ENCODE peak calls at places on chromosomes 13 and 19, in six cellular contexts. One of them, this sample, is unnamed.

GRCh38 chr13:60756306-60756705 is 359.3 kb downstream of the TDRD3 start:
- DNase-seq in K562: no peak
- DNase-seq in A549: no peak
- DNase-seq in GM12878: no peak
- DNase-seq in HepG2: no peak
- DNase-seq in IMR-90: no peak
- DNase-seq in this sample: no peak

GRCh38 chr19:31152906-31153305 is 196.3 kb downstream of the TSHZ3 start:
- DNase-seq in GM12878: no peak
- DNase-seq in IMR-90: peak
- DNase-seq in K562: no peak
- DNase-seq in HepG2: no peak
- DNase-seq in A549: no peak
- DNase-seq in this sample: no peak

GRCh38 chr19:12885749-12886706 is 973 bp downstream of the KLF1 start:
- DNase-seq in A549: no peak
- DNase-seq in IMR-90: no peak
- DNase-seq in GM12878: no peak
- DNase-seq in HepG2: no peak
- DNase-seq in K562: peak
- DNase-seq in this sample: no peak

GRCh38 chr19:38323276-38323675 is 3.6 kb downstream of the KCNK6 start:
- DNase-seq in K562: no peak
- DNase-seq in A549: no peak
- DNase-seq in IMR-90: no peak
- DNase-seq in HepG2: no peak
- DNase-seq in GM12878: no peak
- DNase-seq in this sample: no peak

GRCh38 chr19:39341720-39342604 is at the start of gene SAMD4B:
- DNase-seq in K562: peak
- DNase-seq in GM12878: peak
- DNase-seq in IMR-90: peak
- DNase-seq in HepG2: peak
- DNase-seq in A549: peak
- DNase-seq in this sample: peak

GRCh38 chr19:43305642-43306041 is 36.3 kb upstream of the PSG9 start:
- DNase-seq in GM12878: no peak
- DNase-seq in A549: no peak
- DNase-seq in K562: peak
- DNase-seq in IMR-90: no peak
- DNase-seq in HepG2: peak
- DNase-seq in this sample: peak

GRCh38 chr19:38735257-38735686 is 9.0 kb downstream of the CAPN12 start:
- DNase-seq in GM12878: no peak
- DNase-seq in A549: peak
- DNase-seq in IMR-90: no peak
- DNase-seq in K562: peak
- DNase-seq in HepG2: no peak
- DNase-seq in this sample: peak

GRCh38 chr13:53201454-53202225 is 173.0 kb downstream of the OLFM4 start:
- DNase-seq in GM12878: no peak
- DNase-seq in HepG2: no peak
- DNase-seq in K562: no peak
- DNase-seq in A549: no peak
- DNase-seq in IMR-90: no peak
- DNase-seq in this sample: no peak

GRCh38 chr19:2421581-2422306 is 5.6 kb downstream of the TIMM13 start:
- DNase-seq in GM12878: no peak
- DNase-seq in A549: no peak
- DNase-seq in HepG2: no peak
- DNase-seq in IMR-90: no peak
- DNase-seq in K562: no peak
- DNase-seq in this sample: no peak

GRCh38 chr13:110331362-110331761 is 24.3 kb downstream of the COL4A2 start:
- DNase-seq in IMR-90: peak
- DNase-seq in K562: no peak
- DNase-seq in A549: no peak
- DNase-seq in HepG2: no peak
- DNase-seq in GM12878: no peak
- DNase-seq in this sample: no peak
- TF ChIP-seq BHLHE40 in IMR-90: no peak
- TF ChIP-seq BHLHE40 in K562: no peak
- TF ChIP-seq BHLHE40 in A549: no peak
- TF ChIP-seq BHLHE40 in HepG2: no peak
- TF ChIP-seq BHLHE40 in GM12878: no peak
- TF ChIP-seq BHLHE40 in this sample: no peak

DNA sequence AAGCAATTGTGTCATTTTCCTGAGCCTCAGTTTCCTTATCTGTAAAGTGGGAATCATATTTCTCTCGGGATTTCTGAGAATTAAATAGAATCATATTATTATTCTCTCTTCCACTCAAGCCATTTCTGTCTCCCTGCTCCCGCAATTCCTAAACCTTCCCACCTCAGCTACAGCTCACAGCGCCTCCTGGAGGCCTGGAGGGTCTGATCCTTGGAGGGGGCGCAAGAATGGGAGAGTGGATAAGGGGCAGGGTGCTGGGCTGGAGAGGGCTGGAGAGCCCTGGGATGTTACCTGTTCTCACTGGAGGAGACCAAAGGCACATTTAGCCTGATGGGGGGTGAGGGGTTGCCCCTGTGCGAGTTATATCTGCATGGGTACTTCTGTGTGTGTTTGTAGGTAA is 31.1 kb upstream of the CYP2S1 start:
- DNase-seq in GM12878: no peak
- DNase-seq in HepG2: no peak
- DNase-seq in IMR-90: no peak
- DNase-seq in K562: no peak
- DNase-seq in A549: no peak
- DNase-seq in this sample: peak
- TF ChIP-seq BHLHE40 in GM12878: no peak
- TF ChIP-seq BHLHE40 in HepG2: no peak
- TF ChIP-seq BHLHE40 in IMR-90: no peak
- TF ChIP-seq BHLHE40 in K562: no peak
- TF ChIP-seq BHLHE40 in A549: no peak
- TF ChIP-seq BHLHE40 in this sample: no peak

DNA sequence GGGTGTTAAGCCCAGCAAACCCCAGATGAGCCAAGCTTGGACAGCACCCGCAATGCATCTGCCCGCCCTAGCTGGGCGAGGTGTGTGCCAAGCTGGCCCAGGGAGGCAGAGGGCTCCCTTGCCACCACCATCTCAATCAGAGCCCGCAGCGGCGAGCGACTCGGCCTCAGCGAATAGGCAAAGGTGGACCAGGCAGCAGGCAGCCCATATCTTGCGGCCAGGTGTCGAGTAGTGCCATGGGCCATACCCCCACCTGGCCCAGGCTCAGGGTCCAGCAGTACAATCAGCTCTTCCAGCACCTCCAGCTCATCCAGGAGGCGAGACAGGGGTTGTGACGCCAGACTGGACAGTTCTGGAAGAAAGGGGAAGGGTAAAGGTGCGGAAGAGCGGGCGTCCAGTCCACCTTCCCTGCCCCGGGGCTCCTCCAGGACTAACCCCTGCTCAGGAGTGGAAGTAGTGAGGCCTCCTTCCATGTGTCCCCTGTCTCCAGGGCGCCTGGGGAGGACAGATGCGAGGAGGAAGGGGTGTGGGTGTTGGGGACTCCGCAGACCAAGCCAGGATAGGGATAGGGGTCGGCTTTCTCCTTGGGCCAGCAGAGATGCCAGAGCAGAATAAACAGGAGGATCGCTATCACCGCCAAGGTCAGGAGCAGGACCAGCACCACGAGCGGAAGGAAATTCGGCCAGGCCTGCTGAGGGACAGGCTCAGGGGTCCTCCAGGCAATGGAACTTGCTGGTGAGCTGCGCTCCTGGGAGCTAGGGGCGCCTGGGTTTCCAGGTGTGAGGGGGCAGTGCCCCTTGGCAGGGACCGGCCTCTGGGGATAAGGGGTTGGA is 2.8 kb downstream of the IGFLR1 start:
- DNase-seq in A549: no peak
- DNase-seq in HepG2: no peak
- DNase-seq in IMR-90: no peak
- DNase-seq in K562: no peak
- DNase-seq in GM12878: no peak
- DNase-seq in this sample: no peak
- TF ChIP-seq BHLHE40 in A549: no peak
- TF ChIP-seq BHLHE40 in HepG2: no peak
- TF ChIP-seq BHLHE40 in IMR-90: no peak
- TF ChIP-seq BHLHE40 in K562: no peak
- TF ChIP-seq BHLHE40 in GM12878: no peak
- TF ChIP-seq BHLHE40 in this sample: no peak

GRCh38 chr19:47112166-47112663 is 1.4 kb downstream of the ZC3H4 start:
- DNase-seq in K562: peak
- DNase-seq in A549: peak
- DNase-seq in GM12878: no peak
- DNase-seq in IMR-90: peak
- DNase-seq in HepG2: peak
- DNase-seq in this sample: peak

GRCh38 chr19:47109541-47110375 is 3.8 kb downstream of the ZC3H4 start:
- DNase-seq in GM12878: no peak
- DNase-seq in IMR-90: peak
- DNase-seq in K562: peak
- DNase-seq in A549: no peak
- DNase-seq in HepG2: no peak
- DNase-seq in this sample: no peak

GRCh38 chr19:47110521-47111080 is 3.0 kb downstream of the ZC3H4 start:
- DNase-seq in A549: no peak
- DNase-seq in GM12878: no peak
- DNase-seq in HepG2: no peak
- DNase-seq in K562: no peak
- DNase-seq in IMR-90: no peak
- DNase-seq in this sample: peak

GRCh38 chr19:47111682-47112165 is 1.9 kb downstream of the ZC3H4 start:
- DNase-seq in A549: no peak
- DNase-seq in HepG2: no peak
- DNase-seq in K562: no peak
- DNase-seq in GM12878: no peak
- DNase-seq in IMR-90: no peak
- DNase-seq in this sample: no peak

DNA sequence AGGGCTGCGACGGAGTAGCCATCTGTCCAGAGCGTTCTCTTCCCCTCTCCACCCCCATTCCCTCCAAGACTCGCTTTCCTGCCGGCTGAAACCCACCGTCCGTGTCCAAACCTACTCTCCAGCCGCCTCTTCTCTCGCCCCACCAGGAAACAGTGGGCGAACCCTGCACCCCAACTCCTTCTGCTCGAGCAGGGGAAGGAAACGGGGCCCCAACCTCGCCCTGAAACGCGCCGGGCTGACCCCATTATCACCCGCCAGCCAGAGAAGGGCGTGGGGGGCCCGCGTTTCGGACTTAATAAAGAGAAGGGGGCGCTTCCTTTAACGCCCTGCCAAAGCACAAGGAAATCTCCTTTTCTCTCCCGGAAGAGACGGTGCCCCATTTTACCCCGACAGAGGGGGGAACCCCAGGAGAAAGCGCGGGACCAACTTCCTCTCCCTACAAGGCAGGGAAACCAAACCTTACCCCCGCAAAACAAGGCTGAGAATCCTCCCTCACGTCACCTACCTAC is 2.4 kb downstream of the ZC3H4 start:
- DNase-seq in K562: no peak
- DNase-seq in IMR-90: no peak
- DNase-seq in HepG2: no peak
- DNase-seq in A549: no peak
- DNase-seq in GM12878: no peak
- DNase-seq in this sample: peak
- TF ChIP-seq BHLHE40 in K562: no peak
- TF ChIP-seq BHLHE40 in IMR-90: no peak
- TF ChIP-seq BHLHE40 in HepG2: no peak
- TF ChIP-seq BHLHE40 in A549: no peak
- TF ChIP-seq BHLHE40 in GM12878: no peak
- TF ChIP-seq BHLHE40 in this sample: no peak

GRCh38 chr19:45306522-45307027 is 16.1 kb downstream of the CKM start:
- DNase-seq in A549: no peak
- DNase-seq in IMR-90: no peak
- DNase-seq in GM12878: no peak
- DNase-seq in HepG2: no peak
- DNase-seq in K562: peak
- DNase-seq in this sample: no peak

GRCh38 chr19:45304141-45304926 is 18.3 kb downstream of the CKM start:
- DNase-seq in A549: no peak
- DNase-seq in K562: no peak
- DNase-seq in GM12878: no peak
- DNase-seq in IMR-90: no peak
- DNase-seq in HepG2: no peak
- DNase-seq in this sample: no peak

GRCh38 chr19:45305007-45305406 is 17.7 kb downstream of the CKM start:
- DNase-seq in GM12878: no peak
- DNase-seq in K562: no peak
- DNase-seq in A549: no peak
- DNase-seq in HepG2: no peak
- DNase-seq in IMR-90: no peak
- DNase-seq in this sample: no peak

GRCh38 chr19:45306040-45306439 is 16.6 kb downstream of the CKM start:
- DNase-seq in IMR-90: no peak
- DNase-seq in A549: no peak
- DNase-seq in K562: no peak
- DNase-seq in GM12878: no peak
- DNase-seq in HepG2: no peak
- DNase-seq in this sample: no peak

DNA sequence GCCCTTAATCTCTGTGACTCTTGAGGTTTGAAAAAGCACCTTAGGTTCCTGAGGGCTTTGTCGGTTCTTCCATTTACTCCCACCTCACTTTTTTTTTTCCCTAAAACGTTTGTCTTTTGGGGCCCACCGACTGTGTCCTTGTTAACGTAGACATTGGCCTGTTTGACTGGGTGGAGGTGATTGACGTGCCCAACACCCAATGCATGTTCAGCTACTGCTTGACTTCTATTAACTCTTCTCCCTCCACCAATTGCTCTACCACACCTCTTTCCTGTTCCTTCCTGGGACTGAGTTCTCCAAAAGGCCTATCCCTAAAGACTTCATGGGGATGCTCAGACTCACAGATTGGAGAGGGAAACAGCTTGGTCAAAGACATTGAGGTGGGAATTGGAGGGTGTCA is 17.3 kb downstream of the CKM start:
- DNase-seq in K562: peak
- DNase-seq in A549: no peak
- DNase-seq in IMR-90: no peak
- DNase-seq in GM12878: no peak
- DNase-seq in HepG2: peak
- DNase-seq in this sample: no peak
- TF ChIP-seq BHLHE40 in K562: no peak
- TF ChIP-seq BHLHE40 in A549: no peak
- TF ChIP-seq BHLHE40 in IMR-90: no peak
- TF ChIP-seq BHLHE40 in GM12878: no peak
- TF ChIP-seq BHLHE40 in HepG2: no peak
- TF ChIP-seq BHLHE40 in this sample: no peak

GRCh38 chr13:50518791-50519201 is 324.7 kb downstream of the DLEU7 start:
- DNase-seq in GM12878: no peak
- DNase-seq in K562: no peak
- DNase-seq in IMR-90: peak
- DNase-seq in HepG2: no peak
- DNase-seq in A549: no peak
- DNase-seq in this sample: no peak
- TF ChIP-seq BHLHE40 in GM12878: no peak
- TF ChIP-seq BHLHE40 in K562: no peak
- TF ChIP-seq BHLHE40 in IMR-90: peak
- TF ChIP-seq BHLHE40 in HepG2: no peak
- TF ChIP-seq BHLHE40 in A549: no peak
- TF ChIP-seq BHLHE40 in this sample: no peak

GRCh38 chr13:41746259-41746658 is 214.7 kb downstream of the VWA8 start:
- DNase-seq in GM12878: no peak
- DNase-seq in HepG2: no peak
- DNase-seq in A549: no peak
- DNase-seq in IMR-90: peak
- DNase-seq in K562: no peak
- DNase-seq in this sample: no peak
- TF ChIP-seq BHLHE40 in GM12878: no peak
- TF ChIP-seq BHLHE40 in HepG2: no peak
- TF ChIP-seq BHLHE40 in A549: no peak
- TF ChIP-seq BHLHE40 in IMR-90: peak
- TF ChIP-seq BHLHE40 in K562: no peak
- TF ChIP-seq BHLHE40 in this sample: no peak

This sample was measured in HEK293T.